ENCODE peak calls at places on chromosomes 13 and 19, in four cellular contexts. One of them, this sample, is unnamed. For H3K4me1, the result is how much of the 10 kb centered on the place peaks cover.

GRCh38 chr19:2809387-2810140 is 10.1 kb upstream of the ZNF554 start:
- DNase-seq in IMR-90: no peak
- DNase-seq in uterus: no peak
- DNase-seq in gastrocnemius medialis: no peak
- DNase-seq in this sample: no peak

GRCh38 chr13:93775507-93776108 is 549.0 kb downstream of the GPC6 start:
- DNase-seq in IMR-90: peak
- DNase-seq in uterus: no peak
- DNase-seq in gastrocnemius medialis: no peak
- DNase-seq in this sample: no peak

GRCh38 chr13:94309997-94310842 is 169.3 kb downstream of the DCT start:
- DNase-seq in IMR-90: peak
- DNase-seq in uterus: no peak
- DNase-seq in gastrocnemius medialis: no peak
- DNase-seq in this sample: no peak

GRCh38 chr19:8239528-8240273 is 30.5 kb downstream of the CERS4 start:
- DNase-seq in IMR-90: no peak
- DNase-seq in uterus: no peak
- DNase-seq in gastrocnemius medialis: no peak
- DNase-seq in this sample: no peak

GRCh38 chr13:19713186-19713965 is 69.4 kb downstream of the PSPC1 start:
- DNase-seq in IMR-90: peak
- DNase-seq in uterus: no peak
- DNase-seq in gastrocnemius medialis: no peak
- DNase-seq in this sample: no peak

GRCh38 chr19:34232566-34233481 is 21.5 kb upstream of the GARRE1 start:
- DNase-seq in IMR-90: peak
- DNase-seq in uterus: peak
- DNase-seq in gastrocnemius medialis: no peak
- DNase-seq in this sample: no peak

GRCh38 chr13:28438598-28439334 is 56.2 kb downstream of the FLT1 start:
- DNase-seq in IMR-90: no peak
- DNase-seq in uterus: no peak
- DNase-seq in gastrocnemius medialis: no peak
- DNase-seq in this sample: no peak

GRCh38 chr19:55216461-55217198 is 7.3 kb upstream of the PTPRH start:
- DNase-seq in IMR-90: peak
- DNase-seq in uterus: peak
- DNase-seq in gastrocnemius medialis: peak
- DNase-seq in this sample: peak

GRCh38 chr19:35722897-35723296 is 5.1 kb downstream of the KMT2B start:
- DNase-seq in IMR-90: no peak
- DNase-seq in uterus: no peak
- DNase-seq in gastrocnemius medialis: no peak
- DNase-seq in this sample: no peak

GRCh38 chr19:5090780-5091575 is 122.1 kb downstream of the KDM4B start:
- DNase-seq in IMR-90: peak
- DNase-seq in uterus: peak
- DNase-seq in gastrocnemius medialis: no peak
- DNase-seq in this sample: no peak

GRCh38 chr19:11296264-11296663 is 304 bp downstream of the TSPAN16 start:
- DNase-seq in IMR-90: no peak
- DNase-seq in uterus: peak
- DNase-seq in gastrocnemius medialis: peak
- DNase-seq in this sample: no peak

GRCh38 chr19:2492870-2493269 is 16.9 kb downstream of the GADD45B start:
- DNase-seq in IMR-90: no peak
- DNase-seq in uterus: no peak
- DNase-seq in gastrocnemius medialis: no peak
- DNase-seq in this sample: no peak

GRCh38 chr13:73060251-73061160 is 1.7 kb downstream of the KLF5 start:
- DNase-seq in IMR-90: peak
- DNase-seq in uterus: peak
- DNase-seq in gastrocnemius medialis: peak
- DNase-seq in this sample: peak

GRCh38 chr13:73059460-73060250 is 850 bp downstream of the KLF5 start:
- DNase-seq in IMR-90: peak
- DNase-seq in uterus: peak
- DNase-seq in gastrocnemius medialis: peak
- DNase-seq in this sample: peak

GRCh38 chr13:102800145-102801041 is 1.5 kb downstream of the BIVM start:
- DNase-seq in IMR-90: peak
- DNase-seq in uterus: peak
- DNase-seq in gastrocnemius medialis: peak
- DNase-seq in this sample: peak

GRCh38 chr13:106799731-106800335 is 231.9 kb upstream of the ARGLU1 start:
- DNase-seq in IMR-90: no peak
- DNase-seq in uterus: no peak
- DNase-seq in gastrocnemius medialis: no peak
- DNase-seq in this sample: no peak

GRCh38 chr19:15280915-15281683 is 48.9 kb upstream of the EPHX3 start:
- DNase-seq in IMR-90: peak
- DNase-seq in uterus: peak
- DNase-seq in gastrocnemius medialis: peak
- DNase-seq in this sample: no peak
- H3K4me1 ChIP-seq in IMR-90: under half
- H3K4me1 ChIP-seq in uterus: under half
- H3K4me1 ChIP-seq in gastrocnemius medialis: half or more
- H3K4me1 ChIP-seq in this sample: half or more

GRCh38 chr19:15266683-15267082 is 34.4 kb upstream of the EPHX3 start:
- DNase-seq in IMR-90: no peak
- DNase-seq in uterus: no peak
- DNase-seq in gastrocnemius medialis: no peak
- DNase-seq in this sample: no peak
- H3K4me1 ChIP-seq in IMR-90: under half
- H3K4me1 ChIP-seq in uterus: under half
- H3K4me1 ChIP-seq in gastrocnemius medialis: half or more
- H3K4me1 ChIP-seq in this sample: under half

DNA sequence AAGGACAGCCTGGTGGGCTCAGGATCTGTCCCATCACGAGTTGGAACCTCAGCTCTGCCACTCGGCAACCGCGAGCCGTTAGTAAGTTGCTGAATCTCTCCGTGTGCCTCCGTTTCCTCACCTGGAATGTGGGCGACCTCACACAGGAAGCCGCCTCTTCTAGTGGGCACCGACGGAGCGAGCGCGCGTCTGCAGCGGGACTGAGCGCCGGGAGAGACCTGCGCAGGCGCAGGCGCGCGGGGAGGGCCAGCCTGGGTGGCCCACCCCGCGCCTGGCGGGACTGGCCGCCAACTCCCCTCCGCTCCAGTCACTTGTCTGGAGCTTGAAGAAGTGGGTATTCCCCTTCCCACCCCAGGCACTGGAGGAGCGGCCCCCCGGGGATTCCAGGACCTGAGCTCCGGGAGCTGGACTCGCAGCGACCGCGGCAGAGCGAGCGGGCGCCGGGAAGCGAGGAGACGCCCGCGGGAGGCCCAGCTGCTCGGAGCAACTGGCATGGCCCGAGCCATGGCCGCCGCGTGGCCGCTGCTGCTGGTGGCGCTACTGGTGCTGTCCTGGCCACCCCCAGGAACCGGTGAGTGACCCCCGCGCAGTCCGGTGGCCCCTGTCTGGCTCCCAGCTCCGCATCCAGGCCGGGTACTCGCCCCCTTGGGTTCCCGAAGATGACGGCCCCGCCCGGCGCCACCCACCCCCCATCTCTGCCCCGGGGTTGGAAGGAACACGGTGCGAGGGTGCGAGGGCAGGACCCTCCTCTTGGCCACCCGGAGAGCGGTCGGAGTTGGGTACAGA is at the start of gene PVR:
- DNase-seq in IMR-90: peak
- DNase-seq in uterus: peak
- DNase-seq in gastrocnemius medialis: peak
- DNase-seq in this sample: no peak
- H3K4me1 ChIP-seq in IMR-90: under half
- H3K4me1 ChIP-seq in uterus: under half
- H3K4me1 ChIP-seq in gastrocnemius medialis: under half
- H3K4me1 ChIP-seq in this sample: under half

DNA sequence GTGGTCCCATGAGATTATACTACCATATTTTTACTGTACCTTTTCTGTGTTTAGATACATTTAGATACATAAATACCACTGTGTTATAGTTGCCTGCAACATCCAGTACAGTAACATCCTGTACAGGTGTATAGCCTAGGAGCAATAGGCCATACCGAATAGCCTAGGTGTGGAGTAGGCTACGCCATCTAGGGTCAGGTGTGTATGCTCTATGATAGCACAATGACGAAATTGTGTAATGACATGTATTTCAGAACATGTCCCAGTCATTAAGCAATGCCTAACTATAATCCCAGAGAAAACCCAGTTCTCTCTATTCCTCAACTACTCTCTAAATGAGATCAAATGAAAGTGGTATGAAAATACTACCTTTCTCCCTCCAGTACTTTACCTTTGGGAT is 3.9 kb downstream of the SLC25A15 start:
- DNase-seq in IMR-90: no peak
- DNase-seq in uterus: no peak
- DNase-seq in gastrocnemius medialis: no peak
- DNase-seq in this sample: no peak
- H3K4me1 ChIP-seq in IMR-90: under half
- H3K4me1 ChIP-seq in uterus: under half
- H3K4me1 ChIP-seq in gastrocnemius medialis: under half
- H3K4me1 ChIP-seq in this sample: under half

DNA sequence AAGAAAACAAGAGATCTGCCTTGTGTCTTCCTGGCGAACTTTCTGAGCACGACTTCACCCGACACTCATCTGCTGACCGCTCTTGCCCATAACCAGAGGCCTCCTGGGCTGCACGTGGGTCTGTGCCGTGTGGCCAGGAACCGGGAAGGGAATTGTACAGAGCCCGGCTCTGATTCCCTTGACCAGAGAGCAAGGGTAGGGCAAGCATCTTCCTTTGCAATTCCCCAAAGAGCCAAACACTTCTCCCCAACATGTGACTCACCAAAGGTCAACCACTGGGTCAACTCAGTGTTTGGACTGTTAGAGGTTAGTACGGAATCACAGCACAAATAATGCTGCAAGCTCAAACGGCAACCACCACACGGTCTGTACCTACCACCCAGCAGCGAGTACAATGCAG is 48.9 kb downstream of the KLF2 start:
- DNase-seq in IMR-90: peak
- DNase-seq in uterus: peak
- DNase-seq in gastrocnemius medialis: no peak
- DNase-seq in this sample: no peak
- H3K4me1 ChIP-seq in IMR-90: under half
- H3K4me1 ChIP-seq in uterus: under half
- H3K4me1 ChIP-seq in gastrocnemius medialis: under half
- H3K4me1 ChIP-seq in this sample: half or more

DNA sequence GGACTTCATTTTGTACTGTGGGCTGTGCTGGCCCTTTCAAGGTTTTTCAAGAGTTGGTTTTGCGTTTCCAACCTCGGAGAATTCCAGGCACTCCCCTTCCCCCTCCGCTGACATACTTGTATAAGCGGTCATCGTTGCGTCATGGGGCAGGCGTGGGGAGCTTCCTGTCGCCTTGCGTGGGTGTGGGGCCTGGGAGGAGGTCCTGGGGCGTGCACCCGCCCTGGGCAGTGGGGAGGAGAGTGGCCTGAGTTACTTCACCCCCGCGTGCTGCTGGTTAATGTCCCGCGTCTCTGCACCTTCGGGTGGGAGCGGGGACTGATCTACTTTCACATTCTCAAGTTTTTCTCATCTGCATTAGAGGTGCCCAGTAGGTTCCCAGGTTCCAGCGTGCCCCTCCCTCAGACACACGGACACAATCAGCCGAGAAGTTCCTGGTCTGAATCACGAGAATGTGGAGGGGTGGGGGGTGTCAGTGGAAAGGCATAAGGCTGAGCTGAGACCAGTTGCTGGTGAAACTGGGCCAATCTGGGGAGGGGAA is 4.1 kb downstream of the IER2 start:
- DNase-seq in IMR-90: peak
- DNase-seq in uterus: peak
- DNase-seq in gastrocnemius medialis: peak
- DNase-seq in this sample: peak
- H3K4me1 ChIP-seq in IMR-90: under half
- H3K4me1 ChIP-seq in uterus: under half
- H3K4me1 ChIP-seq in gastrocnemius medialis: under half
- H3K4me1 ChIP-seq in this sample: under half

DNA sequence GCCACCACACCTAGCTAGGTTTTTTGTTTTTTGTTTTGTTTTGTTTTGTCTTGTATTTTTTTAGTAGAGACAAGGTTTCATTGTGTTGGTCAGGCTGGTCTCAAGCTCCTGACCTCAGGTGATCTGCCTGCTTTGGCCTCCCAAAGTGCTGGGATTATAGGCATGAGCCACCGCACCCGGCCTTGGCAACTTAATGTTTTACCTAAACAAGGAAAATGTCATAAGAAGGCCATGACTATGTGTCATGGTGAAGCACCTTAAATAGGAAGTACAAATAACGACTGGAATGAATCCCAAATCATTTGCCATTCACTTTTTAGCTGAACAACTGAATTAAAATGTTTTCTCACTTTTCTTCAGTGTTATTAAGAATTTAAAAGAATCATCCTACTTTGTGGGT is 465.2 kb downstream of the KCTD12 start:
- DNase-seq in IMR-90: no peak
- DNase-seq in uterus: no peak
- DNase-seq in gastrocnemius medialis: no peak
- DNase-seq in this sample: no peak
- H3K4me1 ChIP-seq in IMR-90: under half
- H3K4me1 ChIP-seq in uterus: under half
- H3K4me1 ChIP-seq in gastrocnemius medialis: under half
- H3K4me1 ChIP-seq in this sample: under half

GRCh38 chr19:6229951-6230712 is 49.6 kb downstream of the MLLT1 start:
- DNase-seq in IMR-90: no peak
- DNase-seq in uterus: no peak
- DNase-seq in gastrocnemius medialis: no peak
- DNase-seq in this sample: peak
- H3K4me1 ChIP-seq in IMR-90: under half
- H3K4me1 ChIP-seq in uterus: under half
- H3K4me1 ChIP-seq in gastrocnemius medialis: under half
- H3K4me1 ChIP-seq in this sample: under half

GRCh38 chr13:84088996-84089395 is 206.7 kb upstream of the SLITRK1 start:
- DNase-seq in IMR-90: no peak
- DNase-seq in uterus: no peak
- DNase-seq in gastrocnemius medialis: no peak
- DNase-seq in this sample: no peak
- H3K4me1 ChIP-seq in IMR-90: under half
- H3K4me1 ChIP-seq in uterus: under half
- H3K4me1 ChIP-seq in gastrocnemius medialis: under half
- H3K4me1 ChIP-seq in this sample: under half

GRCh38 chr13:110520431-110521295 is 40.9 kb downstream of the RAB20 start:
- DNase-seq in IMR-90: peak
- DNase-seq in uterus: peak
- DNase-seq in gastrocnemius medialis: peak
- DNase-seq in this sample: no peak
- H3K4me1 ChIP-seq in IMR-90: under half
- H3K4me1 ChIP-seq in uterus: under half
- H3K4me1 ChIP-seq in gastrocnemius medialis: under half
- H3K4me1 ChIP-seq in this sample: under half

This sample was measured in CD4-positive, alpha-beta memory T cell.